ENCODE peak calls at places on chromosomes 13 and 19, in nine cellular contexts. P, G, Q, Z, J, K, B, D and C are unnamed samples.

GRCh38 chr13:87128006-87128405 is 543.2 kb upstream of the SLITRK5 start:
- DNase-seq in P (no peak), G (no peak), Q (no peak), Z (no peak), J (no peak), K (peak), B (peak), D (peak), C (no peak)

GRCh38 chr13:24202215-24202614 is 41.7 kb downstream of the SPATA13 start:
- DNase-seq in P (no peak), G (no peak), Q (no peak), Z (no peak), J (no peak), K (no peak), B (no peak), D (no peak), C (no peak)

GRCh38 chr13:110831437-110832204 is 83.2 kb downstream of the ANKRD10 start:
- DNase-seq in P (no peak), G (no peak), Q (no peak), Z (no peak), J (no peak), K (no peak), B (no peak), D (no peak), C (no peak)

GRCh38 chr19:48833977-48834376 is 2.3 kb downstream of the HSD17B14 start:
- DNase-seq in P (no peak), G (no peak), Q (no peak), Z (no peak), J (no peak), K (no peak), B (no peak), D (no peak), C (no peak)

GRCh38 chr19:7516878-7517277 is 975 bp downstream of the ZNF358 start:
- DNase-seq in P (no peak), G (no peak), Q (no peak), Z (no peak), J (no peak), K (no peak), B (no peak), D (no peak), C (no peak)

GRCh38 chr19:13665125-13665903 is 99.0 kb upstream of the MRI1 start:
- DNase-seq in P (no peak), G (no peak), Q (no peak), Z (no peak), J (no peak), K (no peak), B (no peak), D (no peak), C (no peak)

GRCh38 chr13:26449063-26449848 is 108.2 kb upstream of the WASF3 start:
- DNase-seq in P (no peak), G (no peak), Q (no peak), Z (no peak), J (no peak), K (no peak), B (no peak), D (no peak), C (no peak)

GRCh38 chr13:73708393-73708985 is 425.7 kb downstream of the KLF12 start:
- DNase-seq in P (no peak), G (peak), Q (peak), Z (peak), J (no peak), K (peak), B (peak), D (peak), C (no peak)

GRCh38 chr19:35513231-35513974 is at the start of gene DMKN:
- DNase-seq in P (no peak), G (no peak), Q (no peak), Z (no peak), J (no peak), K (no peak), B (no peak), D (no peak), C (no peak)

GRCh38 chr13:99419591-99420243 is 81.6 kb upstream of the TM9SF2 start:
- DNase-seq in P (peak), G (no peak), Q (no peak), Z (no peak), J (peak), K (no peak), B (no peak), D (no peak), C (no peak)